ENCODE peak calls at places on chromosomes 4 and X, in eight cellular contexts. W is body of pancreas; A is right cardiac atrium; R is heart left ventricle; P is naive thymus-derived CD4-positive, alpha-beta T cell; Q is upper lobe of left lung; M is RWPE2; N is mucosa of descending colon. S is an unnamed sample.

GRCh38 chr4:98802673-98803286 is 126.2 kb downstream of the EIF4E start:
- ATAC-seq in W (no peak), A (no peak), R (no peak), P (no peak), Q (no peak), M (no peak), N (no peak), S (no peak)

GRCh38 chr4:99863804-99864203 is 30.4 kb downstream of the LAMTOR3 start:
- ATAC-seq in W (no peak), A (no peak), R (no peak), P (no peak), Q (no peak), M (peak; percentile 69), N (peak; percentile 45), S (no peak)

GRCh38 chr4:55256787-55257186 is 89.3 kb upstream of the SRD5A3 start:
- ATAC-seq in W (no peak), A (peak; percentile 81), R (peak; percentile 86), P (no peak), Q (no peak), M (no peak), N (no peak), S (no peak)

GRCh38 chr4:55503164-55503563 is 43.5 kb downstream of the CLOCK start:
- ATAC-seq in W (no peak), A (no peak), R (no peak), P (no peak), Q (no peak), M (peak; percentile 100), N (no peak), S (no peak)

GRCh38 chr4:112767386-112767785 is 130.4 kb downstream of the LARP7 start:
- ATAC-seq in W (no peak), A (no peak), R (no peak), P (no peak), Q (no peak), M (no peak), N (no peak), S (no peak)

GRCh38 chr4:185592845-185593488 is 57.7 kb upstream of the PDLIM3 start:
- ATAC-seq in W (no peak), A (peak; percentile 10), R (peak; percentile 45), P (no peak), Q (no peak), M (no peak), N (no peak), S (peak; percentile 20)

GRCh38 chrX:146454363-146454762 is 355.2 kb upstream of the CXorf51B start:
- ATAC-seq in W (no peak), A (no peak), R (no peak), P (no peak), Q (no peak), M (no peak), N (no peak), S (no peak)

GRCh38 chrX:73213734-73214133 is 917 bp downstream of the NAP1L2 start:
- ATAC-seq in W (no peak), A (no peak), R (no peak), P (no peak), Q (no peak), M (no peak), N (no peak), S (no peak)

GRCh38 chr4:77579406-77580076 is 26.1 kb upstream of the CXCL13 start:
- ATAC-seq in W (peak; percentile 45), A (no peak), R (no peak), P (no peak), Q (peak; percentile 94), M (peak; percentile 97), N (no peak), S (no peak)

GRCh38 chr4:25233737-25234389 is at the start of gene PI4K2B:
- ATAC-seq in W (peak; percentile 93), A (peak; percentile 95), R (peak; percentile 96), P (peak; percentile 92), Q (peak; percentile 92), M (peak; percentile 63), N (peak; percentile 95), S (peak; percentile 93)

GRCh38 chr4:25233194-25233593 is 639 bp upstream of the PI4K2B start:
- ATAC-seq in W (no peak), A (no peak), R (no peak), P (no peak), Q (no peak), M (no peak), N (no peak), S (no peak)

GRCh38 chr4:25235401-25235800 is 1.6 kb downstream of the PI4K2B start:
- ATAC-seq in W (no peak), A (no peak), R (no peak), P (no peak), Q (no peak), M (no peak), N (no peak), S (no peak)

GRCh38 chr4:25234390-25235367 is 846 bp downstream of the PI4K2B start:
- ATAC-seq in W (peak; percentile 68), A (peak; percentile 75), R (peak; percentile 62), P (peak; percentile 70), Q (peak; percentile 87), M (peak; percentile 77), N (peak; percentile 59), S (peak; percentile 63)

DNA sequence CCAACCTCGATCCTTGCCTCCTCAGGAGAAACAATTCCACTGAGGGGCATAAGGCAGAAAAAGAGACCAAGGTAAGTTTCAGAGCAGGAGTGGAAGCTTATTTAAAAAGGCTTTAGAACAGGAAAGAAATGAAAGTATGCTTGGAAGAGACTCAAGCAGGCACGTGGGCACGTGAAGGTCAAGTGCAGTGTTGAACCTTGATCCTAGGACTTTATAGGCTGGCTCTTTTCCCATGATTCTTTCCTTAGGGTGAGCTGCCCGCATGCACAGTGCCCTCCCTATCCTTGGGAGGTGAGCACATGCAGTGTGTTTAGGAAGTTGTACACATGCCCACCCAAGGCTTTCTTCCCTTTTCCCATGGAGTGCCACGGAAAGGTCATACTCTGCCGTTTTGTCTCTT is 4.0 kb upstream of the PI4K2B start:
- ATAC-seq in W (no peak), A (no peak), R (no peak), P (no peak), Q (no peak), M (no peak), N (no peak), S (no peak)
- H3K9me3 ChIP-seq in W (no peaks in the 10 kb centered on the region), A (no peaks in the 10 kb centered on the region), R (peaks cover 29% of the 10 kb centered on the region), P (peaks cover 19% of the 10 kb centered on the region), Q (peaks cover 13% of the 10 kb centered on the region), M (no peaks in the 10 kb centered on the region), N (peaks cover 16% of the 10 kb centered on the region), S (no peaks in the 10 kb centered on the region)

GRCh38 chrX:81708506-81708905 is 506.6 kb downstream of the SH3BGRL start:
- ATAC-seq in W (no peak), A (no peak), R (no peak), P (no peak), Q (no peak), M (peak; percentile 66), N (no peak), S (no peak)
- H3K9me3 ChIP-seq in W (no peaks in the 10 kb centered on the region), A (no peaks in the 10 kb centered on the region), R (no peaks in the 10 kb centered on the region), P (no peaks in the 10 kb centered on the region), Q (no peaks in the 10 kb centered on the region), M (no peaks in the 10 kb centered on the region), N (no peaks in the 10 kb centered on the region), S (no peaks in the 10 kb centered on the region)

GRCh38 chrX:64805683-64806082 is 170.6 kb downstream of the ZC4H2 start:
- ATAC-seq in W (no peak), A (no peak), R (no peak), P (no peak), Q (no peak), M (no peak), N (no peak), S (no peak)
- H3K9me3 ChIP-seq in W (no peaks in the 10 kb centered on the region), A (no peaks in the 10 kb centered on the region), R (no peaks in the 10 kb centered on the region), P (no peaks in the 10 kb centered on the region), Q (peaks cover 4% of the 10 kb centered on the region), M (no peaks in the 10 kb centered on the region), N (no peaks in the 10 kb centered on the region), S (no peaks in the 10 kb centered on the region)

DNA sequence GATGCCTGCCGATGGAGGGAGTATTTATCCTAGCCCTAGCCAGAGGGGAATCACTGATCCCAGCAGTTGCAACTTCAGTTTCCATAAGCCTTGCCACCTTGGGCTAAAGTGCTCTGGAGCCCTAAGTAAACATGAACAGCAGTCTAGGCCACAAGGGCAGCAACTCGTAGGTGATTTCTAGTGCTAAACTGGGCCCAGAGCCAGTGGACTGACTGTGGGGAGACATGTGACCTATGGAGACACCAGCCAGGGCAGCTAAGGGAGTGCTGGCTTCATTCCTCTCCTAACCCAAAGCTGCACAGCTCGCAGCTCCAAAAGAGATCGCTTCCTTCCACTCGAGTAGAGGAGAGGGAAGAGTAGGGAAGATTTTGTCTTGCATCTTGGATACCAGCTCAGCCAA is 120.8 kb upstream of the MAGEA10 start:
- ATAC-seq in W (no peak), A (no peak), R (peak; percentile 70), P (no peak), Q (no peak), M (no peak), N (no peak), S (no peak)
- H3K9me3 ChIP-seq in W (no peaks in the 10 kb centered on the region), A (no peaks in the 10 kb centered on the region), R (no peaks in the 10 kb centered on the region), P (no peaks in the 10 kb centered on the region), Q (peaks cover 18% of the 10 kb centered on the region), M (no peaks in the 10 kb centered on the region), N (no peaks in the 10 kb centered on the region), S (no peaks in the 10 kb centered on the region)

DNA sequence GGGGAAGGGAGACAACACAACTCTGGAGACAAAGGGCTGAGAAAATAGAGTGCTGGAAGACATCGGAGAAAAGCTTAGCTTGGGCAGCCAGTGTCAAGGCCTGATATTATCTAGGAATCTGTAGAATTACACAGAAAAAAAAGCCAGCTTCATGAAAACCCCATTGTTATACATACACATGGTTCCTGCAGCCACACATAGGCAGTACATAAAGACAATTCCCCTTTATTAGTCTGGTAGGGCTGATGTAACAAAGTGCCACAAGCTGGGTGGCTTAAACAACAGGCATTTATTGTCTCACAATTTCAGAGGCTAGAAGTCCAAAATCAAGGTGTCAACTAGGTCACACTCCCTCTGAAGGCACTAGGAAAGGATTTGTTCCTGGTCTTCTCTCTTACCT is 503.5 kb downstream of the MID1IP1 start:
- ATAC-seq in W (no peak), A (no peak), R (no peak), P (no peak), Q (no peak), M (no peak), N (no peak), S (no peak)
- H3K9me3 ChIP-seq in W (no peaks in the 10 kb centered on the region), A (no peaks in the 10 kb centered on the region), R (no peaks in the 10 kb centered on the region), P (peaks cover 11% of the 10 kb centered on the region), Q (peaks cover 17% of the 10 kb centered on the region), M (no peaks in the 10 kb centered on the region), N (peaks cover 9% of the 10 kb centered on the region), S (no peaks in the 10 kb centered on the region)

S was measured in gastroesophageal sphincter.